ENCODE peak calls at places on chromosomes 3 and 15, in nine cellular contexts. E is H7; N is SK-N-SH; D is CD8-positive, alpha-beta T cell; K is mesenchymal stem cell; V is mucosa of descending colon; L is esophagus muscularis mucosa; B is keratinocyte; Y is iPS DF 6.9. S is an unnamed sample. For H3K36me3, the result is how much of the 10 kb centered on the place peaks cover.

GRCh38 chr15:50911001-50911400 is 2.5 kb downstream of the AP4E1 start:
- DNase-seq in E (no peak), N (no peak), D (no peak), K (peak), V (no peak), L (no peak), B (no peak), Y (no peak), S (no peak)

GRCh38 chr15:34655198-34655770 is 71.8 kb upstream of the GOLGA8B start:
- DNase-seq in E (no peak), N (no peak), D (no peak), K (no peak), V (no peak), L (no peak), B (no peak), Y (no peak), S (no peak)

GRCh38 chr15:65204931-65205655 is 6.2 kb downstream of the CILP start:
- DNase-seq in E (no peak), N (no peak), D (no peak), K (no peak), V (no peak), L (no peak), B (no peak), Y (no peak), S (no peak)

GRCh38 chr3:106428565-106428994 is 559.8 kb upstream of the CBLB start:
- DNase-seq in E (no peak), N (peak), D (no peak), K (peak), V (no peak), L (no peak), B (peak), Y (no peak), S (no peak)

GRCh38 chr3:102444101-102444500 is 9.3 kb downstream of the ZPLD1 start:
- DNase-seq in E (no peak), N (peak), D (no peak), K (no peak), V (no peak), L (no peak), B (no peak), Y (no peak), S (no peak)

GRCh38 chr15:86929461-86929860 is 849.8 kb downstream of the AGBL1 start:
- DNase-seq in E (no peak), N (no peak), D (no peak), K (no peak), V (no peak), L (peak), B (no peak), Y (no peak), S (no peak)

GRCh38 chr3:192819001-192819569 is 91.7 kb upstream of the FGF12 start:
- DNase-seq in E (no peak), N (no peak), D (no peak), K (peak), V (no peak), L (no peak), B (peak), Y (no peak), S (no peak)

GRCh38 chr15:77186518-77187095 is 115.7 kb upstream of the TSPAN3 start:
- DNase-seq in E (no peak), N (peak), D (no peak), K (peak), V (no peak), L (no peak), B (no peak), Y (peak), S (no peak)

GRCh38 chr15:41791970-41792637 is 17.8 kb downstream of the MAPKBP1 start:
- DNase-seq in E (no peak), N (no peak), D (no peak), K (no peak), V (no peak), L (no peak), B (no peak), Y (no peak), S (no peak)

DNA sequence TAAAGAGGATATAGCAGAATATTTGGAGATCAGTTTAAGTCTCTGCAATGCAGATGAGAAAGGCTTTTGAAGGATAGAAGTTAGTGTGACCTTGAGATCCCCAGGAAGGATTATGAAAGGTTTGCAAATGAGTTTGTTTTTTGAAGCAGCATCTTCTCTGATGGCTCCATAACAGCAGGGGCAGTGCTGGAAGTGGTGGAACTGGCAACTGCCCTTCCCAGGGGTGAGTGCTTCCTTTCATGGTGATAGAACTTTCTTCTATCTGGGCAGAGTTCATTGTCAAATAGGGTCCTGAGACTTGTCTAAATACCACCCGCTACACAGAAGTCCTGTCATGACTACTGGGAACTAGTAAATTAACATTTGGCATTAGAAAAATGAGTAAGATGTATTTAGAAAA is 314.2 kb upstream of the MCTP2 start:
- DNase-seq in E (no peak), N (no peak), D (no peak), K (no peak), V (no peak), L (no peak), B (no peak), Y (no peak), S (no peak)
- H3K36me3 ChIP-seq in E (under half), N (under half), D (under half), K (under half), V (under half), L (under half), B (under half), Y (under half), S (under half)

GRCh38 chr3:14267976-14268375 is 89.4 kb downstream of the LSM3 start:
- DNase-seq in E (no peak), N (no peak), D (no peak), K (no peak), V (no peak), L (no peak), B (no peak), Y (no peak), S (no peak)
- H3K36me3 ChIP-seq in E (under half), N (under half), D (under half), K (under half), V (under half), L (under half), B (under half), Y (under half), S (under half)

GRCh38 chr3:46926871-46927717 is 49.5 kb downstream of the CCDC12 start:
- DNase-seq in E (no peak), N (no peak), D (peak), K (no peak), V (peak), L (no peak), B (no peak), Y (no peak), S (no peak)

GRCh38 chr3:46926447-46926846 is 48.9 kb downstream of the PTH1R start:
- DNase-seq in E (no peak), N (no peak), D (no peak), K (no peak), V (peak), L (no peak), B (no peak), Y (no peak), S (no peak)

GRCh38 chr3:46928297-46928696 is 48.2 kb downstream of the CCDC12 start:
- DNase-seq in E (no peak), N (no peak), D (no peak), K (no peak), V (no peak), L (no peak), B (no peak), Y (no peak), S (no peak)

GRCh38 chr3:46929324-46929723 is 47.2 kb downstream of the CCDC12 start:
- DNase-seq in E (no peak), N (no peak), D (no peak), K (no peak), V (peak), L (no peak), B (no peak), Y (no peak), S (no peak)

GRCh38 chr3:46927718-46928073 is 48.8 kb downstream of the CCDC12 start:
- DNase-seq in E (no peak), N (no peak), D (no peak), K (no peak), V (peak), L (no peak), B (no peak), Y (no peak), S (no peak)
- H3K36me3 ChIP-seq in E (under half), N (under half), D (under half), K (half or more), V (under half), L (half or more), B (under half), Y (under half), S (half or more)

DNA sequence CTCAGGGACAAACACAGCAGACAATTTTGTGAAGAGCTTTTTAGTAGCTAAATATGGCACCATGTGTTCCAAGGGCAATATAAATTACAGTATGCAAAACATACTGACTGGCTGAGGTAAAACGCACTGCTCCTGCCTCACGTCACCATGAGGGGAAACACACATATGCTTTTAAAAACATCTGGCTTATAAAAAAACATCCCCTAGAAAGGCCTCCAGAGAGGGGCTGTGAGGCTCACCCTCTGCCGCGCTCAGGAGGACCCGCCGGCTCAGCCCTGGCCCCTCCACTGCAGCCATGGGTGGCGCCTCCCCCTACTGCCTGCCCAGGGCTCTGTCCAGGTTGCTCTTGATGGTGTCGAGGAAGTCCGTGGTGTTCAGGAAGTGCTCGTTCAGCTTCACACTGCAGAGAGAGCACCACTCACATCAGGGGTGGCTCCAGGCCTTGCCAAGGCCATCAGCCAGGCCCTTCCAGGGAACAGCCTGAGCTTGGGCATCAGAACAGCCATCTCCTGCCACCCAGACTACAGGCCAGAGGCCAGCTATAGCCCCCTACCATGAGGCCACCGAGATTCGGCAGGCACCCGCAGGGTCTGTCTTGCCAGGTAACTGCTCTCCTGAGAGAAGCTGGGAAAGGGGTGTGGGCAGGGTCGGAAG is 18.2 kb downstream of the IDH2 start:
- DNase-seq in E (peak), N (no peak), D (no peak), K (no peak), V (no peak), L (no peak), B (no peak), Y (no peak), S (no peak)
- H3K36me3 ChIP-seq in E (under half), N (under half), D (under half), K (half or more), V (under half), L (half or more), B (under half), Y (under half), S (half or more)

DNA sequence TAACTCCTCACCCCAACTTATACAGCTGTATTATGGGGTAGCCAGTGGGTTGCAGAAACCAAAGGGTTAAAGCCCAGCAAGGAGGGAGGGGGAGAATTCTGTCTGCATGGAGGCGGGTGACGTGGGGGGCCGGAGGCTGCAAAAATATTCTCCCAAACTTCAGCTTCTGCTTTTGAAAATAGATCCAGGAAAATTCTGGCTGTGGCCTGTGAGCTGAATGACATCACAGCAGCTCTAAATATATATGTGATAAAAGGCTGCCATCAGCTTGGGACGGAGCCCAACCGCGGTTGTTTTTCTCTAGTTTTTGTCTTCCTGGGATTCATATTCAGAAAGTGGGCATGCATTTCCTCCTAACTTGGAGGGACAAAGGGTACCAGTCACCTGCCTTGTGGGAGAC is 27.6 kb downstream of the MAPKAPK3 start:
- DNase-seq in E (no peak), N (no peak), D (no peak), K (no peak), V (no peak), L (no peak), B (no peak), Y (no peak), S (no peak)
- H3K36me3 ChIP-seq in E (under half), N (under half), D (half or more), K (half or more), V (under half), L (half or more), B (half or more), Y (under half), S (under half)